ENCODE peak calls at places on chromosomes 12 and 14, in four cellular contexts. H is H1, Z is H9, Q is neuronal stem cell. R is an unnamed sample.

GRCh38 chr12:33988888-33989287 is 33.4 kb upstream of the ALG10 start:
- DNase-seq in H (no peak), Z (no peak), Q (peak), R (no peak)

GRCh38 chr14:75709207-75709812 is 48.3 kb downstream of the TTLL5 start:
- DNase-seq in H (peak), Z (peak), Q (peak), R (peak)

GRCh38 chr14:58151264-58151700 is 731 bp downstream of the ARMH4 start:
- DNase-seq in H (no peak), Z (peak), Q (no peak), R (peak)

GRCh38 chr12:104567832-104568490 is 111.2 kb downstream of the CHST11 start:
- DNase-seq in H (no peak), Z (no peak), Q (no peak), R (no peak)

GRCh38 chr14:95519699-95520098 is 3.2 kb upstream of the SYNE3 start:
- DNase-seq in H (no peak), Z (no peak), Q (no peak), R (peak)

GRCh38 chr12:48199784-48200198 is 3.3 kb downstream of the OR10AD1 start:
- DNase-seq in H (no peak), Z (no peak), Q (no peak), R (peak)

GRCh38 chr12:50003595-50003994 is 21.7 kb downstream of the RACGAP1 start:
- DNase-seq in H (no peak), Z (no peak), Q (no peak), R (no peak)

GRCh38 chr12:131312793-131313545 is 359.3 kb downstream of the ADGRD1 start:
- DNase-seq in H (no peak), Z (no peak), Q (no peak), R (no peak)

GRCh38 chr12:108312885-108313203 is 26.3 kb downstream of the CMKLR1 start:
- DNase-seq in H (no peak), Z (no peak), Q (no peak), R (no peak)

GRCh38 chr12:111578276-111578970 is 20.7 kb downstream of the ATXN2 start:
- DNase-seq in H (no peak), Z (peak), Q (no peak), R (peak)

GRCh38 chr14:95892142-95892541 is 15.5 kb downstream of the TUNAR start:
- DNase-seq in H (no peak), Z (no peak), Q (no peak), R (no peak)

GRCh38 chr12:129772463-129773169 is 131.2 kb downstream of the TMEM132D start:
- DNase-seq in H (no peak), Z (peak), Q (no peak), R (no peak)

GRCh38 chr14:75911883-75912282 is 69.9 kb downstream of the TGFB3 start:
- DNase-seq in H (peak), Z (peak), Q (peak), R (no peak)

GRCh38 chr12:20395791-20396550 is 27.6 kb downstream of the PDE3A start:
- DNase-seq in H (no peak), Z (no peak), Q (no peak), R (no peak)

GRCh38 chr14:75264036-75264435 is 14.6 kb upstream of the FOS start:
- DNase-seq in H (no peak), Z (no peak), Q (no peak), R (no peak)

GRCh38 chr14:104436047-104436531 is 143.5 kb upstream of the C14orf180 start:
- DNase-seq in H (no peak), Z (peak), Q (no peak), R (no peak)

GRCh38 chr12:100753837-100754236 is 40.7 kb upstream of the ANO4 start:
- DNase-seq in H (no peak), Z (no peak), Q (no peak), R (no peak)

GRCh38 chr12:65171870-65172269 is 2.5 kb downstream of the LEMD3 start:
- DNase-seq in H (no peak), Z (no peak), Q (no peak), R (peak)

GRCh38 chr12:30882706-30883105 is 43.8 kb upstream of the TSPAN11 start:
- DNase-seq in H (no peak), Z (no peak), Q (no peak), R (no peak)

GRCh38 chr14:30440986-30441385 is 118.0 kb upstream of the G2E3 start:
- DNase-seq in H (no peak), Z (no peak), Q (no peak), R (no peak)

GRCh38 chr12:51823875-51824565 is 24.5 kb downstream of the FIGNL2 start:
- DNase-seq in H (no peak), Z (peak), Q (no peak), R (peak)

GRCh38 chr14:24426912-24427536 is 2.4 kb downstream of the CBLN3 start:
- DNase-seq in H (no peak), Z (peak), Q (no peak), R (no peak)

DNA sequence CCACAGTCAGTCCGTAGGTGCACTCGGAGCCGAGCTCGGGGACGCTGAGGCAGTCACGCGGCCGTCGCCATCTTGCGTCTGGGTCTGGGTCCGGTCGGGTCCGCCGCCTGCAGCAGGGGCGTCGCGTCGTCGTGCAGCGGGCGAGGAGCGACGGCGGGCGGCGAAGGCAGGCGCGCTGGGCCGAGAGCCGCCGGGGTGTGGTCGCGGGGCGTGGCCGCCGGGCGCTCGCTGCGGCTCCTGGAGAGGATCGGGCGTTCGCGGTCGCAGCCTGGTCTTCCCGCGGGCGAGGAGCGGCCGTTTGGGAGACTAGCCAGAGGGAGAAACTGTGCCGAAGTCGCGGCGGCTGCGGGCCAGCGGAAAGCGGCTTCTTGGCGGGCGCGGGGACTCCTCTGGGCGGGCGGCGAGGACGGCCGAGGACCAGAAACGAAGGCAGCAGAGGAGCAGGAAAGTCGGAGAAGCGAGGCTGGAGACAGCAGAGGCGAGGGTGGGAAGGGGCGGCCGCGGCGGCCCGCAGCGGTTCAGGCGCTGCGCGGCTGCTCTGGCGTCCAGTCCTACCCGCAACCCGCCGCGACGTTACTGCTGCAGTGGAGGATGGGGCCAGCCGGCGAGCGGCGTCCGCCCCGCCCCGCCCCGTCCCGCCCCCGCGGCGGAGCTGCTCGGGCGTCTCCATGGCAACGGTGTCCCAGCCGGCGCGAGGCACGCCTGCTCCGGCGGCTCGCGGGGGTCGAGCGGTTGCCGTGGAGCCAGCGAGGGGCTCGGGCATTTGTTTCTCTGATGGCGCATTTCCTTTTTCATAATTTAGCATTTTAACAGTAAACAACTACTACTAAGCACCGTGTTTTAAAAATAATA is at the start of gene PNMA1:
- DNase-seq in H (peak), Z (peak), Q (peak), R (peak)
- H2BK12ac ChIP-seq in H (peak), Z (no peak), Q (peak), R (peak)

DNA sequence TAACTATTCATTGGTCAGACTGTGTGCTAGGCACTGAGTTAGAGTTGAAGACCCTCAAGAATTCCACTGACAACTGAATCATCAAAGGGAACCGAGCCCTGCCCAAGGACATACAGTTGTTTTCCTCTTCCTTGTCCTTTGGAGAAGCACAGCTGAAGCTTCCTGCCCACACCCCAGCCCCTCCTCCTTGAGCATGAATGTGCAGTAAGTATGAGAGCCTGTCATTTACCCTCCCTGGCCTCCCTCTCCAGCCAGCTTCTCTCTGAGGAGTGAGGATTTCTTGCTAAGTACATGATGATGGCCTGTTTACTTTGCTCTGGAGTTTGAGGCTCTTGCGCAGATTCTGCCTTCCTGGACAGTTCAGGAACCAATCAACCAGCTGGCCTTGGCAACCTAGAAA is 235.2 kb downstream of the CACNA1C start:
- DNase-seq in H (no peak), Z (no peak), Q (no peak), R (peak)
- H2BK15ac ChIP-seq in H (no peak), Z (no peak), Q (no peak), R (no peak)

DNA sequence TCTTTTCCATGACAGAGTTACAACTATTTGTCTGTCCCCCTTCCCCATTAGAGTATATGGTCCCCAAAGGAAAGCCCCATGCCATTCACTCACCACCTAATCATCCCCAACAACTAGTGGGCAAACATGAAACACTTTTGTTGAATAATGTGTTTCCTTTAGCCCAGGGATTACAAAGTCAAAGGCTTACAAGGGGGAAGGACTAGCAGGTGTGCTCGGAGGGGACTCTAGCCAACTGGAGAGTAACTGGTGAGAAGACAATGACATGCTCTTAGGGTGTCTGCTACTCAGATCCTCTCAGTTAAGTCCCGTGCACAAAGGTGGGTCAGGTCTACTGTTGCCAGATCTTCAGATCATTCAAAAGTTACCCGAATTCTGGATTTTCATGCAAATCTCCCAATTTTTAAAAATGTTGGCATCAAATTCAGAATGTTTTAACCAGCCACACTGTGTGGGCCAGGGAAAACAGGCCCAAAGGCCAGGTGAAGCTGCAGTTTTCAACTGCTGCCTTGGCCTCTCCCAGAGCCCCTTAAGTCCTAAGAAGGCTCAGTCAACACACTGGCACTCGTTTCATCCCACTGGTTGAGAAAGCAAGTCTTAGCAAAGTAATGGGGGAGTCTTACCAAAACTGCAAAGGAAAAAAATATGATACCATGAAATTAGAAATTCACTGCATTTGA is 29.7 kb downstream of the NUDT4 start:
- DNase-seq in H (no peak), Z (no peak), Q (no peak), R (no peak)
- H2BK12ac ChIP-seq in H (no peak), Z (no peak), Q (no peak), R (no peak)

GRCh38 chr12:12806784-12807516 is 6.2 kb upstream of the DDX47 start:
- DNase-seq in H (no peak), Z (no peak), Q (no peak), R (no peak)
- H2BK15ac ChIP-seq in H (no peak), Z (no peak), Q (no peak), R (peak)

GRCh38 chr12:14247166-14247565 is 118.3 kb upstream of the ATF7IP start:
- DNase-seq in H (no peak), Z (no peak), Q (no peak), R (no peak)

GRCh38 chr12:14243941-14244340 is 121.5 kb upstream of the ATF7IP start:
- DNase-seq in H (no peak), Z (no peak), Q (no peak), R (no peak)

GRCh38 chr12:14252697-14253096 is 112.8 kb upstream of the ATF7IP start:
- DNase-seq in H (no peak), Z (no peak), Q (no peak), R (no peak)

GRCh38 chr12:14244876-14245669 is 120.4 kb upstream of the ATF7IP start:
- DNase-seq in H (no peak), Z (no peak), Q (no peak), R (no peak)

DNA sequence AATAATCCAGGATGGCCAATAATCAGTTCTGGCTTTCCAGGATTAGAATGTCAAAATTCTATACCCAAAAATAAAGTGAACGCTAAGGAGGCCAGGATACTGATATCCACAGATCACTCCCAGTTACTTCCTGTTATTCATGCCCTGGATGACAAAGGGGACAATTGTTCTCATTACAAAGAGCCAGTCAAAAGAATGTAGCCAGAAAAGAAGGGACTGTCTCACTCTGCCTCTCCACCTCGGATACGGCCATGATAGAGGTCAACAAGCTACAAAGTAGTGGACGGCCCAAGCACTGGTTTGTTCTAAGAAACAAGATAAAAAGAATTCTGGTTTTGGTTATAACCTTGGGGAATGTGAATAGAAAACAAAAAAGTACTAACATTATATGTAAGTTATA is 116.1 kb upstream of the ATF7IP start:
- DNase-seq in H (no peak), Z (no peak), Q (peak), R (no peak)
- H2BK12ac ChIP-seq in H (no peak), Z (no peak), Q (no peak), R (no peak)

GRCh38 chr14:88841741-88842140 is 17.3 kb downstream of the TTC8 start:
- DNase-seq in H (no peak), Z (no peak), Q (no peak), R (peak)

GRCh38 chr14:88842414-88842813 is 18.0 kb downstream of the TTC8 start:
- DNase-seq in H (no peak), Z (no peak), Q (no peak), R (no peak)

GRCh38 chr14:88838015-88838414 is 13.6 kb downstream of the TTC8 start:
- DNase-seq in H (no peak), Z (no peak), Q (no peak), R (no peak)

GRCh38 chr14:88837495-88837894 is 13.0 kb downstream of the TTC8 start:
- DNase-seq in H (no peak), Z (no peak), Q (no peak), R (no peak)

DNA sequence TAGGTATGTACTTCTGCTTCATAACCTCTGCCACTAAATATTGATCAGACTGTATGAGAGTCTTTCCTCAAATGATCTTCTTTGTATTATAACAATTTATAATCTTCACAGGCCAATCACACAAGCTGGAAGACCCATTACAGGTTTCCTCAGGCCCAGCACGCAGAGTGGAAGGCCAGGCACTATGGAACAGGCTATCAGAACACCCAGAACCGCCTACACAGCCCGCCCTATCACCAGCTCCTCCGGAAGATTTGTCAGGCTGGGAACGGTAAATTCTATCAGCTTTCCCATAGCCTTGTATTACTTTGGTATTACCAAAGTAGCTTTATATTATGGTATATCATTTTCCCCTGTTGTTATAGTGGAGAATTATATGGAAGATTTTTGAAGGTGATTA is 16.5 kb downstream of the TTC8 start:
- DNase-seq in H (no peak), Z (no peak), Q (no peak), R (no peak)
- H2BK15ac ChIP-seq in H (no peak), Z (no peak), Q (no peak), R (no peak)

GRCh38 chr12:124852329-124852831 is 11.3 kb downstream of the SCARB1 start:
- DNase-seq in H (no peak), Z (no peak), Q (no peak), R (peak)
- H2BK12ac ChIP-seq in H (no peak), Z (no peak), Q (no peak), R (no peak)

GRCh38 chr14:73462078-73462715 is 3.9 kb upstream of the NUMB start:
- DNase-seq in H (no peak), Z (no peak), Q (no peak), R (peak)

GRCh38 chr14:73462815-73463214 is 4.5 kb upstream of the NUMB start:
- DNase-seq in H (no peak), Z (no peak), Q (no peak), R (peak)

GRCh38 chr14:73465833-73466532 is 7.6 kb upstream of the NUMB start:
- DNase-seq in H (no peak), Z (no peak), Q (no peak), R (peak)

GRCh38 chr14:73461478-73462077 is 3.2 kb upstream of the NUMB start:
- DNase-seq in H (no peak), Z (no peak), Q (no peak), R (peak)

DNA sequence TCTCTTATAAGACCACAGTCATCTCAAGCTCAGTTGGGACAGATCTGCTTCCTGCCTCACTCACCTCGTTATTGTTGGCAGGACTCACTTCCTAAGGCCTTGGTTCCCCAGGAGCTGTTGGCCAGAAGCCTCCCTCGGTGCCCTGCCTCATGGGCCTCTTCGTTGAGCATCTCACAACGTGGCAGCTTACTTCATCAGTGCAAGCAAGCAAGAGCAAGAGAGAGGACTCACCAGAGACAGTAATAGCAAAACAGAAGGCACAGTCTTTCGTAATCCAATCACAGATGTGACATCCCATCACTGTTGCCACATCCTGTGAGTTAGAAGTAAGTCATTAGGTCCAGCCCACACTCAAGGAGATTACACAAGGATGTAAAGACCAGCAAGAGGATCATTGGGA is 5.1 kb upstream of the NUMB start:
- DNase-seq in H (no peak), Z (no peak), Q (no peak), R (peak)
- H2BK15ac ChIP-seq in H (peak), Z (no peak), Q (no peak), R (no peak)

GRCh38 chr14:99413972-99414371 is 66.7 kb downstream of the SETD3 start:
- DNase-seq in H (no peak), Z (no peak), Q (no peak), R (no peak)

GRCh38 chr14:99415496-99416281 is 65.0 kb downstream of the SETD3 start:
- DNase-seq in H (no peak), Z (peak), Q (peak), R (peak)

GRCh38 chr14:99413172-99413571 is 67.5 kb downstream of the SETD3 start:
- DNase-seq in H (no peak), Z (no peak), Q (no peak), R (no peak)

GRCh38 chr14:99410019-99410418 is 70.6 kb downstream of the SETD3 start:
- DNase-seq in H (no peak), Z (no peak), Q (no peak), R (no peak)

GRCh38 chr14:99412122-99413061 is 68.3 kb downstream of the SETD3 start:
- DNase-seq in H (peak), Z (peak), Q (no peak), R (peak)
- H2BK12ac ChIP-seq in H (no peak), Z (peak), Q (peak), R (no peak)

R was measured in mesenchymal stem cell.